ENCODE peak calls at places on chromosomes 3 and 15, in five cellular contexts. A is epithelial cell of esophagus, J is mesothelial cell of epicardium, X is EL, O is GM10248. G is an unnamed sample.

GRCh38 chr3:140234256-140234655 is 299.3 kb downstream of the CLSTN2 start:
- DNase-seq in A (no peak), J (no peak), X (no peak), O (no peak), G (no peak)

GRCh38 chr15:101329867-101330380 is 34.9 kb upstream of the SNRPA1 start:
- DNase-seq in A (no peak), J (no peak), X (no peak), O (no peak), G (no peak)

GRCh38 chr3:131712662-131713061 is 209.9 kb upstream of the MRPL3 start:
- DNase-seq in A (no peak), J (no peak), X (no peak), O (no peak), G (no peak)

GRCh38 chr3:187798531-187799520 is 53.6 kb upstream of the BCL6 start:
- DNase-seq in A (no peak), J (no peak), X (no peak), O (no peak), G (no peak)

GRCh38 chr15:83278191-83278590 is 6.3 kb downstream of the BNC1 start:
- DNase-seq in A (peak; percentile 87), J (no peak), X (peak; percentile 65), O (no peak), G (no peak)

GRCh38 chr15:40365624-40366023 is 7.6 kb downstream of the DISP2 start:
- DNase-seq in A (no peak), J (no peak), X (no peak), O (no peak), G (no peak)

GRCh38 chr3:128335621-128336296 is 130.9 kb downstream of the DNAJB8 start:
- DNase-seq in A (peak; percentile 48), J (no peak), X (no peak), O (no peak), G (no peak)

GRCh38 chr15:29853211-29853987 is 31.1 kb upstream of the TJP1 start:
- DNase-seq in A (no peak), J (no peak), X (no peak), O (no peak), G (no peak)

GRCh38 chr3:154795582-154795981 is 284.5 kb upstream of the MME start:
- DNase-seq in A (peak; percentile 97), J (no peak), X (peak; percentile 97), O (no peak), G (no peak)

GRCh38 chr3:124627501-124627908 is 102.7 kb upstream of the UMPS start:
- DNase-seq in A (no peak), J (no peak), X (no peak), O (no peak), G (no peak)

GRCh38 chr15:90402230-90402629 is 14.2 kb downstream of the IQGAP1 start:
- DNase-seq in A (peak; percentile 79), J (no peak), X (peak; percentile 91), O (no peak), G (no peak)

GRCh38 chr15:60814062-60814461 is 335.1 kb upstream of the ICE2 start:
- DNase-seq in A (no peak), J (no peak), X (no peak), O (no peak), G (no peak)

GRCh38 chr3:155631323-155632019 is 113.4 kb downstream of the PLCH1 start:
- DNase-seq in A (peak; percentile 32), J (no peak), X (no peak), O (no peak), G (no peak)

GRCh38 chr3:167451282-167451681 is 22.6 kb downstream of the SERPINI2 start:
- DNase-seq in A (no peak), J (no peak), X (no peak), O (no peak), G (no peak)

GRCh38 chr3:81760215-81760614 is 1.2 kb downstream of the GBE1 start:
- DNase-seq in A (no peak), J (no peak), X (peak; percentile 21), O (no peak), G (no peak)

GRCh38 chr3:184448321-184449160 is 68.7 kb downstream of the CHRD start:
- DNase-seq in A (peak; percentile 97), J (no peak), X (peak; percentile 90), O (no peak), G (no peak)

GRCh38 chr3:12545473-12545791 is at the start of gene MKRN2OS:
- DNase-seq in A (peak; percentile 95), J (no peak), X (no peak), O (no peak), G (no peak)

GRCh38 chr15:34362047-34362773 is 4.8 kb downstream of the LPCAT4 start:
- DNase-seq in A (no peak), J (no peak), X (no peak), O (no peak), G (no peak)

GRCh38 chr3:23591374-23591773 is 214.4 kb upstream of the UBE2E1 start:
- DNase-seq in A (no peak), J (no peak), X (no peak), O (no peak), G (no peak)

GRCh38 chr15:70701891-70702568 is 61.3 kb downstream of the UACA start:
- DNase-seq in A (peak; percentile 58), J (no peak), X (peak; percentile 63), O (no peak), G (no peak)

GRCh38 chr15:44028349-44028748 is 166.7 kb downstream of the FRMD5 start:
- DNase-seq in A (peak; percentile 30), J (no peak), X (peak; percentile 25), O (no peak), G (peak; percentile 6)

GRCh38 chr3:169526246-169526645 is 137.3 kb downstream of the MECOM start:
- DNase-seq in A (peak; percentile 82), J (no peak), X (no peak), O (no peak), G (no peak)

GRCh38 chr15:90174140-90174891 is 26.8 kb upstream of the SEMA4B start:
- DNase-seq in A (no peak), J (no peak), X (no peak), O (no peak), G (no peak)

GRCh38 chr15:39239562-39239961 is 341.3 kb upstream of the THBS1 start:
- DNase-seq in A (peak; percentile 55), J (no peak), X (peak; percentile 74), O (no peak), G (no peak)

GRCh38 chr3:150303776-150304175 is 104.3 kb upstream of the TSC22D2 start:
- DNase-seq in A (no peak), J (no peak), X (no peak), O (no peak), G (peak; percentile 22)

GRCh38 chr3:107425033-107425432 is 47.8 kb downstream of the CCDC54 start:
- DNase-seq in A (no peak), J (no peak), X (no peak), O (no peak), G (no peak)

GRCh38 chr3:108719178-108719577 is 38.0 kb downstream of the RETNLB start:
- DNase-seq in A (no peak), J (no peak), X (no peak), O (no peak), G (no peak)

GRCh38 chr3:52892625-52893311 is 4.6 kb downstream of the STIMATE start:
- DNase-seq in A (no peak), J (no peak), X (peak; percentile 11), O (peak; percentile 62), G (no peak)

GRCh38 chr15:90482124-90483011 is 47.4 kb upstream of the CRTC3 start:
- DNase-seq in A (peak; percentile 29), J (no peak), X (peak; percentile 56), O (peak; percentile 39), G (peak; percentile 27)

GRCh38 chr3:48015451-48016182 is 599 bp downstream of the MAP4 start:
- DNase-seq in A (no peak), J (no peak), X (no peak), O (no peak), G (no peak)

GRCh38 chr15:74434260-74434915 is 630 bp upstream of the SEMA7A start:
- DNase-seq in A (no peak), J (no peak), X (no peak), O (no peak), G (no peak)

GRCh38 chr15:95848126-95848525 is 482.4 kb upstream of the NR2F2 start:
- DNase-seq in A (no peak), J (no peak), X (no peak), O (no peak), G (no peak)

GRCh38 chr15:51765751-51766150 is 14.4 kb downstream of the TMOD2 start:
- DNase-seq in A (no peak), J (no peak), X (no peak), O (no peak), G (no peak)

GRCh38 chr3:101026881-101027678 is 33.9 kb upstream of the ABI3BP start:
- DNase-seq in A (no peak), J (no peak), X (peak; percentile 26), O (no peak), G (no peak)

G was measured in K562.